ENCODE peak calls at places on chromosomes 7 and 10, in nine cellular contexts. One of them, this sample, is unnamed.

GRCh38 chr7:28078036-28078901 is 102.3 kb downstream of the JAZF1 start:
- DNase-seq in uterus: no peak
- DNase-seq in HCT116: peak; percentile 16
- DNase-seq in heart left ventricle: no peak
- DNase-seq in A549: peak; percentile 37
- DNase-seq in upper lobe of left lung: no peak
- DNase-seq in tibial nerve: peak; percentile 54
- DNase-seq in H54: peak; percentile 28
- DNase-seq in sigmoid colon: no peak
- DNase-seq in this sample: no peak

GRCh38 chr7:139635521-139636240 is 112.2 kb downstream of the CLEC2L start:
- DNase-seq in HCT116: no peak
- DNase-seq in A549: no peak
- DNase-seq in sigmoid colon: no peak
- DNase-seq in uterus: no peak
- DNase-seq in H54: no peak
- DNase-seq in tibial nerve: no peak
- DNase-seq in upper lobe of left lung: no peak
- DNase-seq in heart left ventricle: no peak
- DNase-seq in this sample: no peak

GRCh38 chr10:102642553-102643345 is 1.5 kb upstream of the TRIM8 start:
- DNase-seq in tibial nerve: peak; percentile 81
- DNase-seq in A549: no peak
- DNase-seq in upper lobe of left lung: peak; percentile 92
- DNase-seq in uterus: peak; percentile 73
- DNase-seq in HCT116: peak; percentile 29
- DNase-seq in H54: no peak
- DNase-seq in sigmoid colon: peak; percentile 86
- DNase-seq in heart left ventricle: peak; percentile 59
- DNase-seq in this sample: no peak

GRCh38 chr10:78299861-78300453 is 266.3 kb downstream of the RPS24 start:
- DNase-seq in HCT116: peak; percentile 2
- DNase-seq in upper lobe of left lung: no peak
- DNase-seq in H54: no peak
- DNase-seq in uterus: peak; percentile 33
- DNase-seq in tibial nerve: no peak
- DNase-seq in heart left ventricle: peak; percentile 41
- DNase-seq in A549: no peak
- DNase-seq in sigmoid colon: peak; percentile 75
- DNase-seq in this sample: no peak

GRCh38 chr10:77819210-77820140 is 107.1 kb downstream of the DLG5 start:
- DNase-seq in tibial nerve: no peak
- DNase-seq in HCT116: no peak
- DNase-seq in sigmoid colon: no peak
- DNase-seq in A549: no peak
- DNase-seq in heart left ventricle: no peak
- DNase-seq in upper lobe of left lung: no peak
- DNase-seq in uterus: no peak
- DNase-seq in H54: no peak
- DNase-seq in this sample: no peak

GRCh38 chr10:117740088-117740487 is 197.5 kb downstream of the EMX2 start:
- DNase-seq in A549: no peak
- DNase-seq in uterus: no peak
- DNase-seq in heart left ventricle: no peak
- DNase-seq in sigmoid colon: no peak
- DNase-seq in HCT116: no peak
- DNase-seq in upper lobe of left lung: no peak
- DNase-seq in tibial nerve: no peak
- DNase-seq in H54: no peak
- DNase-seq in this sample: no peak

GRCh38 chr10:87000491-87000890 is 19.6 kb upstream of the FAM25A start:
- DNase-seq in A549: no peak
- DNase-seq in upper lobe of left lung: no peak
- DNase-seq in tibial nerve: no peak
- DNase-seq in heart left ventricle: no peak
- DNase-seq in uterus: no peak
- DNase-seq in HCT116: no peak
- DNase-seq in H54: no peak
- DNase-seq in sigmoid colon: no peak
- DNase-seq in this sample: no peak

GRCh38 chr10:22649977-22650376 is 64.4 kb downstream of the PIP4K2A start:
- DNase-seq in uterus: no peak
- DNase-seq in heart left ventricle: no peak
- DNase-seq in tibial nerve: no peak
- DNase-seq in A549: no peak
- DNase-seq in HCT116: no peak
- DNase-seq in upper lobe of left lung: no peak
- DNase-seq in sigmoid colon: no peak
- DNase-seq in H54: no peak
- DNase-seq in this sample: no peak

GRCh38 chr7:8594115-8594514 is 160.7 kb downstream of the NXPH1 start:
- DNase-seq in HCT116: no peak
- DNase-seq in sigmoid colon: no peak
- DNase-seq in heart left ventricle: no peak
- DNase-seq in A549: no peak
- DNase-seq in tibial nerve: no peak
- DNase-seq in H54: no peak
- DNase-seq in upper lobe of left lung: no peak
- DNase-seq in uterus: no peak
- DNase-seq in this sample: no peak

GRCh38 chr10:100232101-100232500 is 2.7 kb upstream of the CHUK start:
- DNase-seq in sigmoid colon: no peak
- DNase-seq in uterus: no peak
- DNase-seq in HCT116: no peak
- DNase-seq in H54: no peak
- DNase-seq in upper lobe of left lung: no peak
- DNase-seq in tibial nerve: no peak
- DNase-seq in A549: no peak
- DNase-seq in heart left ventricle: no peak
- DNase-seq in this sample: no peak

GRCh38 chr10:100229819-100230422 is 525 bp upstream of the CHUK start:
- DNase-seq in heart left ventricle: no peak
- DNase-seq in A549: no peak
- DNase-seq in H54: no peak
- DNase-seq in upper lobe of left lung: peak; percentile 2
- DNase-seq in tibial nerve: no peak
- DNase-seq in HCT116: no peak
- DNase-seq in sigmoid colon: no peak
- DNase-seq in uterus: no peak
- DNase-seq in this sample: no peak
- TF ChIP-seq POLR2A in heart left ventricle: no peak
- TF ChIP-seq POLR2A in A549: no peak
- TF ChIP-seq POLR2A in H54: no peak
- TF ChIP-seq POLR2A in upper lobe of left lung: no peak
- TF ChIP-seq POLR2A in tibial nerve: no peak
- TF ChIP-seq POLR2A in HCT116: no peak
- TF ChIP-seq POLR2A in sigmoid colon: no peak
- TF ChIP-seq POLR2A in uterus: no peak
- TF ChIP-seq POLR2A in this sample: no peak

GRCh38 chr10:3493621-3494020 is 291.4 kb downstream of the KLF6 start:
- DNase-seq in tibial nerve: no peak
- DNase-seq in sigmoid colon: no peak
- DNase-seq in upper lobe of left lung: no peak
- DNase-seq in A549: no peak
- DNase-seq in HCT116: no peak
- DNase-seq in uterus: no peak
- DNase-seq in heart left ventricle: no peak
- DNase-seq in H54: no peak
- DNase-seq in this sample: no peak

GRCh38 chr10:3496138-3496537 is 288.9 kb downstream of the KLF6 start:
- DNase-seq in sigmoid colon: no peak
- DNase-seq in heart left ventricle: no peak
- DNase-seq in tibial nerve: no peak
- DNase-seq in HCT116: no peak
- DNase-seq in upper lobe of left lung: no peak
- DNase-seq in A549: no peak
- DNase-seq in H54: no peak
- DNase-seq in uterus: no peak
- DNase-seq in this sample: no peak

GRCh38 chr10:3494131-3494878 is 290.7 kb downstream of the KLF6 start:
- DNase-seq in tibial nerve: no peak
- DNase-seq in heart left ventricle: no peak
- DNase-seq in H54: no peak
- DNase-seq in HCT116: no peak
- DNase-seq in upper lobe of left lung: no peak
- DNase-seq in sigmoid colon: peak; percentile 84
- DNase-seq in uterus: peak; percentile 55
- DNase-seq in A549: no peak
- DNase-seq in this sample: no peak

GRCh38 chr10:3494879-3495230 is 290.2 kb downstream of the KLF6 start:
- DNase-seq in A549: no peak
- DNase-seq in upper lobe of left lung: no peak
- DNase-seq in uterus: no peak
- DNase-seq in H54: no peak
- DNase-seq in heart left ventricle: no peak
- DNase-seq in tibial nerve: no peak
- DNase-seq in HCT116: no peak
- DNase-seq in sigmoid colon: no peak
- DNase-seq in this sample: no peak

GRCh38 chr10:3495281-3495680 is 289.7 kb downstream of the KLF6 start:
- DNase-seq in H54: no peak
- DNase-seq in A549: no peak
- DNase-seq in tibial nerve: no peak
- DNase-seq in upper lobe of left lung: no peak
- DNase-seq in HCT116: no peak
- DNase-seq in sigmoid colon: no peak
- DNase-seq in heart left ventricle: no peak
- DNase-seq in uterus: no peak
- DNase-seq in this sample: no peak
- TF ChIP-seq POLR2A in H54: no peak
- TF ChIP-seq POLR2A in A549: no peak
- TF ChIP-seq POLR2A in tibial nerve: no peak
- TF ChIP-seq POLR2A in upper lobe of left lung: no peak
- TF ChIP-seq POLR2A in HCT116: no peak
- TF ChIP-seq POLR2A in sigmoid colon: no peak
- TF ChIP-seq POLR2A in heart left ventricle: no peak
- TF ChIP-seq POLR2A in uterus: no peak
- TF ChIP-seq POLR2A in this sample: no peak

GRCh38 chr7:151009340-151010001 is 14.8 kb downstream of the ATG9B start:
- DNase-seq in HCT116: no peak
- DNase-seq in A549: no peak
- DNase-seq in H54: no peak
- DNase-seq in heart left ventricle: no peak
- DNase-seq in tibial nerve: no peak
- DNase-seq in upper lobe of left lung: no peak
- DNase-seq in uterus: no peak
- DNase-seq in sigmoid colon: no peak
- DNase-seq in this sample: no peak

GRCh38 chr7:151007469-151007898 is 16.7 kb downstream of the NOS3 start:
- DNase-seq in A549: no peak
- DNase-seq in uterus: no peak
- DNase-seq in sigmoid colon: no peak
- DNase-seq in H54: no peak
- DNase-seq in upper lobe of left lung: no peak
- DNase-seq in heart left ventricle: no peak
- DNase-seq in tibial nerve: no peak
- DNase-seq in HCT116: no peak
- DNase-seq in this sample: no peak

GRCh38 chr7:151008143-151008510 is 16.2 kb downstream of the ATG9B start:
- DNase-seq in H54: no peak
- DNase-seq in upper lobe of left lung: no peak
- DNase-seq in A549: no peak
- DNase-seq in heart left ventricle: no peak
- DNase-seq in sigmoid colon: no peak
- DNase-seq in HCT116: no peak
- DNase-seq in tibial nerve: no peak
- DNase-seq in uterus: no peak
- DNase-seq in this sample: no peak

GRCh38 chr7:151010002-151010306 is 14.3 kb downstream of the ATG9B start:
- DNase-seq in heart left ventricle: no peak
- DNase-seq in H54: no peak
- DNase-seq in HCT116: no peak
- DNase-seq in upper lobe of left lung: no peak
- DNase-seq in A549: no peak
- DNase-seq in uterus: no peak
- DNase-seq in sigmoid colon: no peak
- DNase-seq in tibial nerve: no peak
- DNase-seq in this sample: no peak

DNA sequence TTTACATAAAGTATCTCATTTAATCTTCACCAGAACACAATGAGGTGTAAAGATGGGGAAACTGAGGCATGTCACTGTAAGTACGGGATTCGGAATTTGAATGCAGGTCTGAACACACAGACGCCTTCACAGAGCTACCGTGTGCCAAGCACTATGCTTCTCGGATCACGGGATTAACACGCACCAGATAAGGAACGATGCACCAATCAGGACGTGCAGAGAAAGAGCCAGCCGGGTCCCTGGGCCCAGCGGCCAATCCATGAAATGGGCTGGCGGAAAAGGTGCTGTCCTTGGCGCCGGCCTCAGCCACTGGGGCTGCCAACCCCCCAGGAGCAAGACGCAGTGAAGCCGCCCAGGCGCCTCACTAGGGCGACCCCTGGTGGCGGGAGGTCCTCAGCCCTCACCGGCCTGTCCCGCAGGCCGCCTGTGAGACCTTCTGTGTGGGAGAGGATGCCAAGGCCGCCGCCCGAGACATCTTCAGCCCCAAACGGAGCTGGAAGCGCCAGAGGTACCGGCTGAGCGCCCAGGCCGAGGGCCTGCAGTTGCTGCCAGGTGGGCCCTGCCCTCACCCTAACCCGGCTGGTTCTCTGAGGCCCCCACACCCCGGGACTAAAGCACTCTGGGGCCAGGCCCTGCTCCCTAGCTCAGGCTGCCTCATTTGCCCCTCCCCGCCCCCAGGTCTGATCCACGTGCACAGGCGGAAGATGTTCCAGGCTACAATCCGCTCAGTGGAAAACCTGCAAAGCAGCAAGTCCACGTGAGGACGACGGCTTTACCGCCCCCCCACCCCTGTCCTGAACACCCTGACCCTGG is 15.6 kb downstream of the ATG9B start:
- DNase-seq in tibial nerve: no peak
- DNase-seq in H54: no peak
- DNase-seq in HCT116: peak; percentile 87
- DNase-seq in upper lobe of left lung: peak; percentile 91
- DNase-seq in A549: peak; percentile 41
- DNase-seq in sigmoid colon: no peak
- DNase-seq in uterus: peak; percentile 76
- DNase-seq in heart left ventricle: peak; percentile 77
- DNase-seq in this sample: no peak
- TF ChIP-seq POLR2A in tibial nerve: no peak
- TF ChIP-seq POLR2A in H54: peak; percentile 9
- TF ChIP-seq POLR2A in HCT116: peak; percentile 83
- TF ChIP-seq POLR2A in upper lobe of left lung: no peak
- TF ChIP-seq POLR2A in A549: no peak
- TF ChIP-seq POLR2A in sigmoid colon: no peak
- TF ChIP-seq POLR2A in uterus: no peak
- TF ChIP-seq POLR2A in heart left ventricle: no peak
- TF ChIP-seq POLR2A in this sample: no peak

GRCh38 chr7:123534383-123535260 is at the start of gene IQUB:
- DNase-seq in heart left ventricle: peak; percentile 99
- DNase-seq in tibial nerve: peak; percentile 99
- DNase-seq in HCT116: peak; percentile 93
- DNase-seq in uterus: peak; percentile 98
- DNase-seq in sigmoid colon: peak; percentile 99
- DNase-seq in A549: peak; percentile 88
- DNase-seq in upper lobe of left lung: peak; percentile 95
- DNase-seq in H54: peak; percentile 74
- DNase-seq in this sample: peak; percentile 90
- TF ChIP-seq POLR2A in heart left ventricle: no peak
- TF ChIP-seq POLR2A in tibial nerve: no peak
- TF ChIP-seq POLR2A in HCT116: no peak
- TF ChIP-seq POLR2A in uterus: peak; percentile 26
- TF ChIP-seq POLR2A in sigmoid colon: peak; percentile 48
- TF ChIP-seq POLR2A in A549: no peak
- TF ChIP-seq POLR2A in upper lobe of left lung: no peak
- TF ChIP-seq POLR2A in H54: peak; percentile 31
- TF ChIP-seq POLR2A in this sample: no peak

This sample was measured in esophagus squamous epithelium.